ENCODE peak calls at places on chromosomes 16 and 17, in five cellular contexts. A is stimulated activated CD4-positive, alpha-beta T cell treated with anti-CD3 and anti-CD28 coated beads, Interleukin-15, amount 100 ng/mL, for 48 hours; W is HAP-1; G is ACHN; M is body of pancreas. U is an unnamed sample.

GRCh38 chr16:63217011-63217410 is 1180.8 kb upstream of the CDH8 start:
- DNase-seq in W (peak), A (no peak), M (no peak), G (no peak), U (no peak)

GRCh38 chr16:56789360-56789759 is 59.4 kb downstream of the NUP93 start:
- DNase-seq in A (no peak), G (peak), W (no peak), M (peak), U (peak)

GRCh38 chr17:55833311-55833710 is 82.5 kb downstream of the PCTP start:
- DNase-seq in G (no peak), W (no peak), M (no peak), A (no peak), U (no peak)

GRCh38 chr17:82775033-82775823 is 23.4 kb downstream of the TBCD start:
- DNase-seq in G (peak), A (peak), W (peak), M (peak), U (peak)

GRCh38 chr17:5024604-5025003 is 10.6 kb downstream of the SLC52A1 start:
- DNase-seq in G (no peak), A (no peak), M (no peak), W (no peak), U (no peak)

GRCh38 chr16:72240949-72241348 is 69.0 kb upstream of the PMFBP1 start:
- DNase-seq in A (no peak), G (no peak), M (no peak), W (no peak), U (no peak)

GRCh38 chr16:85394511-85395206 is 218.5 kb upstream of the GSE1 start:
- DNase-seq in M (peak), W (no peak), A (no peak), G (no peak), U (no peak)

GRCh38 chr17:28878981-28879380 is 18.6 kb downstream of the FLOT2 start:
- DNase-seq in A (no peak), G (peak), W (no peak), M (peak), U (peak)

GRCh38 chr16:14193316-14193871 is 122.3 kb downstream of the MRTFB start:
- DNase-seq in G (no peak), M (no peak), W (no peak), A (peak), U (no peak)

GRCh38 chr17:14143678-14144077 is 74.4 kb downstream of the COX10 start:
- DNase-seq in A (no peak), W (no peak), G (peak), M (peak), U (no peak)

GRCh38 chr16:57898961-57899360 is 72.0 kb downstream of the CNGB1 start:
- DNase-seq in M (no peak), A (no peak), G (no peak), W (peak), U (no peak)

GRCh38 chr17:82590216-82590615 is 58.0 kb downstream of the WDR45B start:
- DNase-seq in M (no peak), A (no peak), G (no peak), W (no peak), U (no peak)

GRCh38 chr17:6894206-6894528 is 62.6 kb upstream of the TEKT1 start:
- DNase-seq in A (peak), M (no peak), G (no peak), W (no peak), U (no peak)

GRCh38 chr17:29145289-29146058 is 34.7 kb downstream of the MYO18A start:
- DNase-seq in M (peak), A (peak), W (peak), G (peak), U (peak)

GRCh38 chr16:50666658-50667496 is 14.2 kb downstream of the SNX20 start:
- DNase-seq in M (no peak), A (no peak), W (no peak), G (no peak), U (no peak)

GRCh38 chr17:80779961-80780380 is 211.7 kb upstream of the CHMP6 start:
- DNase-seq in G (no peak), A (no peak), W (no peak), M (peak), U (no peak)

GRCh38 chr16:4426021-4426684 is 485 bp downstream of the DNAJA3 start:
- DNase-seq in G (peak), W (no peak), M (no peak), A (no peak), U (peak)

GRCh38 chr16:58021661-58022551 is 3.6 kb upstream of the MMP15 start:
- DNase-seq in W (no peak), G (peak), A (no peak), M (no peak), U (no peak)

U was measured in hepatocyte.